ENCODE peak calls at places on chromosomes 4 and X, in four cellular contexts. Y is K562, B is HEK293T, P is HepG2. X is an unnamed sample.

GRCh38 chr4:158890294-158890693 is 121.5 kb downstream of the FNIP2 start:
- DNase-seq in Y (no peak), B (no peak), P (no peak), X (no peak)

GRCh38 chrX:470686-471085 is 84.0 kb upstream of the PPP2R3B start:
- DNase-seq in Y (no peak), B (no peak), P (no peak), X (no peak)

GRCh38 chr4:102217345-102217744 is 127.9 kb downstream of the SLC39A8 start:
- DNase-seq in Y (no peak), B (no peak), P (no peak), X (no peak)

GRCh38 chr4:56468097-56468422 is 643 bp downstream of the SRP72 start:
- DNase-seq in Y (peak), B (peak), P (peak), X (peak)

GRCh38 chrX:110847334-110847733 is 51.7 kb upstream of the CHRDL1 start:
- DNase-seq in Y (peak), B (peak), P (peak), X (no peak)

GRCh38 chrX:112851161-112851779 is 10.6 kb upstream of the AMOT start:
- DNase-seq in Y (no peak), B (no peak), P (no peak), X (no peak)

GRCh38 chr4:3451956-3452355 is 10.2 kb downstream of the HGFAC start:
- DNase-seq in Y (no peak), B (no peak), P (no peak), X (no peak)

GRCh38 chr4:61657016-61657415 is 456.9 kb downstream of the ADGRL3 start:
- DNase-seq in Y (no peak), B (no peak), P (no peak), X (no peak)

GRCh38 chr4:148454835-148455234 is 12.6 kb upstream of the NR3C2 start:
- DNase-seq in Y (no peak), B (no peak), P (no peak), X (no peak)

GRCh38 chr4:122224348-122224747 is 72.2 kb downstream of the BLTP1 start:
- DNase-seq in Y (peak), B (peak), P (no peak), X (peak)

GRCh38 chrX:101274198-101274597 is 16.9 kb downstream of the TAF7L start:
- DNase-seq in Y (no peak), B (no peak), P (no peak), X (no peak)

GRCh38 chrX:11351375-11352295 is 58.4 kb downstream of the AMELX start:
- DNase-seq in Y (no peak), B (no peak), P (no peak), X (no peak)

GRCh38 chrX:150155396-150156048 is 207.6 kb upstream of the MAMLD1 start:
- DNase-seq in Y (no peak), B (no peak), P (no peak), X (no peak)

GRCh38 chr4:8861576-8862279 is 9.9 kb downstream of the HMX1 start:
- DNase-seq in Y (no peak), B (peak), P (no peak), X (no peak)

GRCh38 chr4:159305129-159305528 is 202.2 kb downstream of the RAPGEF2 start:
- DNase-seq in Y (no peak), B (no peak), P (no peak), X (no peak)

GRCh38 chr4:164716901-164717300 is 37.0 kb upstream of the SMIM31 start:
- DNase-seq in Y (no peak), B (peak), P (peak), X (peak)

GRCh38 chr4:40613456-40613855 is 16.2 kb downstream of the RBM47 start:
- DNase-seq in Y (no peak), B (no peak), P (no peak), X (no peak)

GRCh38 chr4:125306112-125306511 is 8.6 kb upstream of the FAT4 start:
- DNase-seq in Y (no peak), B (no peak), P (no peak), X (no peak)

GRCh38 chr4:159735281-159736207 is 632.7 kb downstream of the RAPGEF2 start:
- DNase-seq in Y (no peak), B (no peak), P (no peak), X (no peak)

DNA sequence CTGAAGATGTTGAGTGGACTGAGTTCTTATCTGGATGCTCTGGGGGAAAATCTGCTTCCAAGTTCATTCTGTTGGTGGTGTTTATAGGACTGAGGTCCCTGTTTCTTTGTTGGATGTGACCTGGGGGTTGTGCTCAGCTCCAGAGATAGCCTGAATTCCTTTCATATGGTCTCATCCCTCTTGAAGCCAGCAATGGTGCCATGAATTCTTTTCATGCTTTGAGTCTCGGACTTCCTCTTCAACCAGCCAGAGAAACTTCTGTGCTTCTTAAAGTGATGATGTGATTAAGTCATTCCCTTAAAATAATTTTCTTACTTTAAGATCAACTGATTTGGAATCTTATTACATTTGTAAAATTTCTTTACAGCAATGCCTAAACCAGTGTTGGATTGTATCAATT is 233.8 kb upstream of the UGT8 start:
- DNase-seq in Y (no peak), B (no peak), P (no peak), X (no peak)
- TF ChIP-seq ELF4 in Y (no peak), B (no peak), P (no peak), X (no peak)

GRCh38 chrX:106168107-106168506 is at the start of gene PWWP3B:
- DNase-seq in Y (no peak), B (peak), P (no peak), X (peak)
- TF ChIP-seq ELF4 in Y (no peak), B (no peak), P (no peak), X (no peak)

GRCh38 chr4:35925806-35926205 is 318.5 kb downstream of the ARAP2 start:
- DNase-seq in Y (no peak), B (no peak), P (no peak), X (no peak)
- TF ChIP-seq ELF4 in Y (no peak), B (no peak), P (no peak), X (no peak)

DNA sequence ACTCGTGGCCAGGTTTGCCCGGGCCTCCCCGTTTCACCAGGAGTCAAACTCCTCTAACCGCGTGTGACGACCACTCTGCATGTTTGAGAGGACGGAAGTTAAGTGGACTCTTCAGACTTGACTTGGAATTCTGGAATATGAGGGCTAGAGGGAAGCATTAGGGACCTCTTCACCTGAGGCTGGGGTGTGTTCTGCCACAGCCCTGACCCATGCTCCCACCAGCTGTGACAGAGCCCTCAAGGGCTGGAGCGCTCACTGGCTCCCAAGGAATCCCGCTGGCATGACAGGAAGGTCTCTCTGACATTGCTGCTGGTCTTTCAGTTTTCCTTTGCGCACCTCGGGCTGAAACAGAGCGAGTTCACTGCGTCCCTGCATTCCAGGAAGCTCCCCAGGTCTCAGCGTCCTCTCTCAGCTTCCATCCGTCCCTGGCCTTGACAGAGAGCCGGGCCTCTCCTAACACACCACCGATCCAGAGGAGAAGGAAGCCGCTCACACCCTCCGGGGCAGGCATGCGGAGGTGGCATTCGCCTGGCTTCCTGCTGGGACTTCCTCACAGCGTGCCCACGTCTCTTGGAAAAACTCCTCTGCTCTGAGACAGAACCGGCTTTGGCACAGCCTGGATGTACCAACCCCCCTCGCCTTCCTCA is 3.4 kb downstream of the CTAG2 start:
- DNase-seq in Y (no peak), B (no peak), P (no peak), X (no peak)
- TF ChIP-seq ELF4 in Y (no peak), B (no peak), P (no peak), X (no peak)

DNA sequence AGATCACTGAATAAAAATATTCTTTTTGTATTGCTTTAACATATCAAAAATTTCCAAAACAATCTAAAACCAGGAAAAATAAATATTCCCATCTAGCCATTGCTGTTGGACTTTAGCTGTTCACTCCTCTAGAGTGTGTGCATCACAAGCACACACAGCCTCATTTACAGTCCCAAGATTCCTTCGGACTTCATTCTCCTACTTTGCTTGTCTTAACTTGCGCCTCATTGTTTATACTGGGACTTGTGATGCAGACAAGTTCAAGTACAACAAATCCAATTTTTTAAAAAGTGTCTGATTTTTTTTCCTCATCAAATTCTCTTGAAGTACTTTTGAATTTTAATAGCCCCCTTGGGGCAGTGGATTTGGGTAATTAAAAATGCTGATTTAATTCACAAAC is 55.6 kb downstream of the TLL1 start:
- DNase-seq in Y (no peak), B (no peak), P (no peak), X (no peak)
- TF ChIP-seq ELF4 in Y (no peak), B (no peak), P (no peak), X (no peak)

GRCh38 chr4:152422817-152423320 is 113.0 kb downstream of the FBXW7 start:
- DNase-seq in Y (no peak), B (no peak), P (no peak), X (no peak)

GRCh38 chr4:152419809-152420208 is 116.1 kb downstream of the FBXW7 start:
- DNase-seq in Y (no peak), B (no peak), P (no peak), X (no peak)

GRCh38 chr4:152421576-152421975 is 114.3 kb downstream of the FBXW7 start:
- DNase-seq in Y (no peak), B (no peak), P (no peak), X (no peak)

GRCh38 chr4:152427971-152428370 is 107.9 kb downstream of the FBXW7 start:
- DNase-seq in Y (no peak), B (no peak), P (no peak), X (no peak)

GRCh38 chr4:152424980-152425379 is 110.9 kb downstream of the FBXW7 start:
- DNase-seq in Y (no peak), B (no peak), P (no peak), X (no peak)
- TF ChIP-seq ELF4 in Y (no peak), B (no peak), P (no peak), X (no peak)

GRCh38 chr4:94974773-94975172 is 217.0 kb downstream of the BMPR1B start:
- DNase-seq in Y (no peak), B (no peak), P (no peak), X (no peak)

GRCh38 chr4:94970650-94971049 is 212.9 kb downstream of the BMPR1B start:
- DNase-seq in Y (no peak), B (no peak), P (no peak), X (no peak)

GRCh38 chr4:94978904-94979303 is 221.1 kb downstream of the BMPR1B start:
- DNase-seq in Y (no peak), B (no peak), P (no peak), X (no peak)

GRCh38 chr4:94976371-94977011 is 218.7 kb downstream of the BMPR1B start:
- DNase-seq in Y (no peak), B (no peak), P (no peak), X (no peak)
- TF ChIP-seq ELF4 in Y (no peak), B (no peak), P (no peak), X (no peak)

DNA sequence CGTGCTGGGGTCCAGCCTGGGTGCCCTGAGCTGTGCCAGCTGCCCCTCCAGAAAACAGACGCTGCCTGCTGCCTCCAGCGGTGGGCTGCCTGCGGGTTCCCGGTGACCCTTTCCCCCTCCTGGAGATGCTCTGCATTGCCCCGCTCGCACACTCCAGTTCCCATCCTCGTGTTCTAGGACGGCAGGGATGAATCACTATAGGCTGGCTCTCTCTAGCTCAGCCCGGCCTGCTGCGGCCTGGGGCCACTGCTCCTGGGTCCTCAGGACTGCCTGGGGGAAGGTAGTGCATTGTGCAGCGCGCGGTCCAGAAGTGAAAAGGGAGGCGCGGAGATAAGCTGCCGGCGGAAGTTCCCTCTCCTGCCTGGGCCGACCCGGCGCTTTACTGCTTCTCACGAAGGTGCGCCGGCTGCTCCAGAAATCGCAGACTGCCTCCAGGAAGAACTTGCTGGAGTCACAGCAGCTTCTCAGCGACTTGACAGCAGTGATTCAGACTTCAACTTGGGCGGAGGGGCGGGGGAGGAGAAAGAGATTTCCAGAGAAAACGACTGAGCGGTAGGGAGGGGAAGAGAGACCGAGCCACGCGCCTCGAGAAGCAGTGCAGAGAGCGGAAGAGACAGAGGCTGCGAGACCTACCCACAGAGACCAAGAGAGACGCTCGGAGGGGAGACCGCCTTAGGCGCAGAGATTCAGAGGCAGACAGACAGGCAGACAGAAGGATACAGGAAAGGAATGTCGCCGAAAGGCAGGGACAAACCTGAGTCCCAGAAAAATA is 6.7 kb upstream of the MSX1 start:
- DNase-seq in Y (peak), B (no peak), P (no peak), X (peak)
- TF ChIP-seq ELF4 in Y (no peak), B (no peak), P (no peak), X (no peak)